ENCODE peak calls at places on chromosomes 13 and 19, in five cellular contexts. One of them, this sample, is unnamed.

GRCh38 chr19:39531834-39532232 is 819 bp downstream of the EID2B start:
- DNase-seq in amygdala: no peak
- DNase-seq in activated CD4-positive, CD25-positive, alpha-beta regulatory T cell treated with anti-CD3 and anti-CD28 coated beads, Interleukin-2, amount 50 U/mL, for 72 hours: no peak
- DNase-seq in NCI-H1092: no peak
- DNase-seq in hypothalamus: no peak
- DNase-seq in this sample: no peak

GRCh38 chr19:41882568-41883462 is at the start of gene ARHGEF1:
- DNase-seq in amygdala: no peak
- DNase-seq in hypothalamus: peak
- DNase-seq in NCI-H1092: no peak
- DNase-seq in activated CD4-positive, CD25-positive, alpha-beta regulatory T cell treated with anti-CD3 and anti-CD28 coated beads, Interleukin-2, amount 50 U/mL, for 72 hours: peak
- DNase-seq in this sample: peak

GRCh38 chr13:46472384-46472783 is 80.6 kb upstream of the LRCH1 start:
- DNase-seq in hypothalamus: no peak
- DNase-seq in amygdala: no peak
- DNase-seq in activated CD4-positive, CD25-positive, alpha-beta regulatory T cell treated with anti-CD3 and anti-CD28 coated beads, Interleukin-2, amount 50 U/mL, for 72 hours: no peak
- DNase-seq in NCI-H1092: no peak
- DNase-seq in this sample: no peak

GRCh38 chr19:12790628-12791344 is 500 bp upstream of the JUNB start:
- DNase-seq in activated CD4-positive, CD25-positive, alpha-beta regulatory T cell treated with anti-CD3 and anti-CD28 coated beads, Interleukin-2, amount 50 U/mL, for 72 hours: no peak
- DNase-seq in amygdala: no peak
- DNase-seq in hypothalamus: no peak
- DNase-seq in NCI-H1092: no peak
- DNase-seq in this sample: no peak

GRCh38 chr13:71979616-71980015 is 112.6 kb upstream of the DACH1 start:
- DNase-seq in NCI-H1092: no peak
- DNase-seq in activated CD4-positive, CD25-positive, alpha-beta regulatory T cell treated with anti-CD3 and anti-CD28 coated beads, Interleukin-2, amount 50 U/mL, for 72 hours: no peak
- DNase-seq in hypothalamus: no peak
- DNase-seq in amygdala: no peak
- DNase-seq in this sample: no peak

GRCh38 chr13:101977475-101977874 is 424.4 kb downstream of the FGF14 start:
- DNase-seq in NCI-H1092: peak
- DNase-seq in amygdala: no peak
- DNase-seq in activated CD4-positive, CD25-positive, alpha-beta regulatory T cell treated with anti-CD3 and anti-CD28 coated beads, Interleukin-2, amount 50 U/mL, for 72 hours: no peak
- DNase-seq in hypothalamus: no peak
- DNase-seq in this sample: no peak

GRCh38 chr13:28527629-28528028 is 32.7 kb upstream of the FLT1 start:
- DNase-seq in activated CD4-positive, CD25-positive, alpha-beta regulatory T cell treated with anti-CD3 and anti-CD28 coated beads, Interleukin-2, amount 50 U/mL, for 72 hours: no peak
- DNase-seq in NCI-H1092: no peak
- DNase-seq in amygdala: no peak
- DNase-seq in hypothalamus: no peak
- DNase-seq in this sample: no peak

GRCh38 chr13:26011996-26012688 is 39.7 kb downstream of the SHISA2 start:
- DNase-seq in amygdala: no peak
- DNase-seq in hypothalamus: no peak
- DNase-seq in NCI-H1092: no peak
- DNase-seq in activated CD4-positive, CD25-positive, alpha-beta regulatory T cell treated with anti-CD3 and anti-CD28 coated beads, Interleukin-2, amount 50 U/mL, for 72 hours: peak
- DNase-seq in this sample: no peak

GRCh38 chr19:38229585-38230073 is 5.6 kb upstream of the DPF1 start:
- DNase-seq in hypothalamus: peak
- DNase-seq in NCI-H1092: peak
- DNase-seq in activated CD4-positive, CD25-positive, alpha-beta regulatory T cell treated with anti-CD3 and anti-CD28 coated beads, Interleukin-2, amount 50 U/mL, for 72 hours: peak
- DNase-seq in amygdala: no peak
- DNase-seq in this sample: peak

GRCh38 chr19:46303702-46304397 is 7.0 kb downstream of the HIF3A start:
- DNase-seq in activated CD4-positive, CD25-positive, alpha-beta regulatory T cell treated with anti-CD3 and anti-CD28 coated beads, Interleukin-2, amount 50 U/mL, for 72 hours: no peak
- DNase-seq in amygdala: no peak
- DNase-seq in hypothalamus: no peak
- DNase-seq in NCI-H1092: no peak
- DNase-seq in this sample: no peak

GRCh38 chr13:97267418-97268059 is 45.4 kb downstream of the MBNL2 start:
- DNase-seq in amygdala: no peak
- DNase-seq in activated CD4-positive, CD25-positive, alpha-beta regulatory T cell treated with anti-CD3 and anti-CD28 coated beads, Interleukin-2, amount 50 U/mL, for 72 hours: no peak
- DNase-seq in NCI-H1092: no peak
- DNase-seq in hypothalamus: no peak
- DNase-seq in this sample: no peak

GRCh38 chr19:17762505-17763229 is 11.4 kb downstream of the FCHO1 start:
- DNase-seq in amygdala: no peak
- DNase-seq in hypothalamus: peak
- DNase-seq in NCI-H1092: no peak
- DNase-seq in activated CD4-positive, CD25-positive, alpha-beta regulatory T cell treated with anti-CD3 and anti-CD28 coated beads, Interleukin-2, amount 50 U/mL, for 72 hours: no peak
- DNase-seq in this sample: no peak

GRCh38 chr13:113041293-113041690 is 64.3 kb upstream of the F7 start:
- DNase-seq in hypothalamus: peak
- DNase-seq in amygdala: no peak
- DNase-seq in activated CD4-positive, CD25-positive, alpha-beta regulatory T cell treated with anti-CD3 and anti-CD28 coated beads, Interleukin-2, amount 50 U/mL, for 72 hours: no peak
- DNase-seq in NCI-H1092: no peak
- DNase-seq in this sample: no peak

GRCh38 chr19:4555657-4556561 is 3.6 kb downstream of the SEMA6B start:
- DNase-seq in amygdala: no peak
- DNase-seq in NCI-H1092: no peak
- DNase-seq in hypothalamus: no peak
- DNase-seq in activated CD4-positive, CD25-positive, alpha-beta regulatory T cell treated with anti-CD3 and anti-CD28 coated beads, Interleukin-2, amount 50 U/mL, for 72 hours: no peak
- DNase-seq in this sample: no peak

GRCh38 chr13:80529734-80530133 is 188.8 kb upstream of the SPRY2 start:
- DNase-seq in amygdala: no peak
- DNase-seq in activated CD4-positive, CD25-positive, alpha-beta regulatory T cell treated with anti-CD3 and anti-CD28 coated beads, Interleukin-2, amount 50 U/mL, for 72 hours: no peak
- DNase-seq in NCI-H1092: no peak
- DNase-seq in hypothalamus: no peak
- DNase-seq in this sample: no peak

GRCh38 chr19:55546822-55547614 is 1.7 kb upstream of the SBK3 start:
- DNase-seq in activated CD4-positive, CD25-positive, alpha-beta regulatory T cell treated with anti-CD3 and anti-CD28 coated beads, Interleukin-2, amount 50 U/mL, for 72 hours: no peak
- DNase-seq in amygdala: no peak
- DNase-seq in hypothalamus: no peak
- DNase-seq in NCI-H1092: no peak
- DNase-seq in this sample: no peak

GRCh38 chr19:18058208-18059009 is 28.3 kb downstream of the IL12RB1 start:
- DNase-seq in NCI-H1092: peak
- DNase-seq in amygdala: peak
- DNase-seq in hypothalamus: peak
- DNase-seq in activated CD4-positive, CD25-positive, alpha-beta regulatory T cell treated with anti-CD3 and anti-CD28 coated beads, Interleukin-2, amount 50 U/mL, for 72 hours: peak
- DNase-seq in this sample: peak

GRCh38 chr13:20362642-20363041 is 130.5 kb upstream of the GJB6 start:
- DNase-seq in NCI-H1092: no peak
- DNase-seq in hypothalamus: no peak
- DNase-seq in amygdala: no peak
- DNase-seq in activated CD4-positive, CD25-positive, alpha-beta regulatory T cell treated with anti-CD3 and anti-CD28 coated beads, Interleukin-2, amount 50 U/mL, for 72 hours: no peak
- DNase-seq in this sample: no peak

GRCh38 chr19:16896098-16896912 is 7.5 kb downstream of the F2RL3 start:
- DNase-seq in NCI-H1092: no peak
- DNase-seq in activated CD4-positive, CD25-positive, alpha-beta regulatory T cell treated with anti-CD3 and anti-CD28 coated beads, Interleukin-2, amount 50 U/mL, for 72 hours: no peak
- DNase-seq in amygdala: no peak
- DNase-seq in hypothalamus: no peak
- DNase-seq in this sample: no peak

GRCh38 chr13:29654807-29655547 is 59.5 kb upstream of the SLC7A1 start:
- DNase-seq in hypothalamus: no peak
- DNase-seq in amygdala: no peak
- DNase-seq in NCI-H1092: no peak
- DNase-seq in activated CD4-positive, CD25-positive, alpha-beta regulatory T cell treated with anti-CD3 and anti-CD28 coated beads, Interleukin-2, amount 50 U/mL, for 72 hours: no peak
- DNase-seq in this sample: no peak

GRCh38 chr13:113748862-113749451 is 10.1 kb upstream of the TMEM255B start:
- DNase-seq in amygdala: no peak
- DNase-seq in hypothalamus: no peak
- DNase-seq in NCI-H1092: no peak
- DNase-seq in activated CD4-positive, CD25-positive, alpha-beta regulatory T cell treated with anti-CD3 and anti-CD28 coated beads, Interleukin-2, amount 50 U/mL, for 72 hours: no peak
- DNase-seq in this sample: no peak